ENCODE peak calls at places on chromosomes 3 and 15, in seven cellular contexts. V, N, S, X, E, T and H are unnamed samples.

GRCh38 chr3:39960515-39961403 is 151.3 kb downstream of the MYRIP start:
- DNase-seq in T (no peak), S (no peak), N (no peak), E (no peak), X (no peak), V (no peak), H (no peak)

GRCh38 chr15:57387644-57388076 is 11.4 kb downstream of the CGNL1 start:
- DNase-seq in N (no peak), S (no peak), X (no peak), T (no peak), E (no peak), V (no peak), H (no peak)

GRCh38 chr15:31374489-31374888 is 47.9 kb downstream of the KLF13 start:
- DNase-seq in V (no peak), T (no peak), E (no peak), X (no peak), S (no peak), N (no peak), H (no peak)

GRCh38 chr3:122021811-122022401 is at the start of gene ILDR1:
- DNase-seq in S (no peak), E (no peak), V (no peak), T (no peak), X (no peak), N (no peak), H (no peak)

GRCh38 chr15:36911322-36911944 is 188.9 kb downstream of the MEIS2 start:
- DNase-seq in S (no peak), E (no peak), T (no peak), V (peak), X (no peak), N (no peak), H (no peak)

GRCh38 chr15:96125681-96126080 is 204.8 kb upstream of the NR2F2 start:
- DNase-seq in S (no peak), V (no peak), N (no peak), T (no peak), X (no peak), E (no peak), H (no peak)

GRCh38 chr15:60651734-60652141 is 172.8 kb upstream of the ICE2 start:
- DNase-seq in X (no peak), E (no peak), V (no peak), N (no peak), T (no peak), S (no peak), H (no peak)

GRCh38 chr3:197007296-197007940 is 22.2 kb downstream of the MELTF start:
- DNase-seq in N (no peak), S (no peak), V (no peak), X (no peak), E (no peak), T (no peak), H (no peak)

GRCh38 chr3:132721479-132722164 is 587 bp downstream of the NPHP3 start:
- DNase-seq in V (peak), T (no peak), E (no peak), X (no peak), S (peak), N (peak), H (peak)

GRCh38 chr3:11235385-11235784 is 36.8 kb upstream of the ATG7 start:
- DNase-seq in X (no peak), V (no peak), S (no peak), T (no peak), N (no peak), E (no peak), H (no peak)

GRCh38 chr3:149258298-149258697 is 36.7 kb upstream of the CP start:
- DNase-seq in S (no peak), N (no peak), X (no peak), E (no peak), V (no peak), T (no peak), H (no peak)

GRCh38 chr15:52306270-52306669 is 10.7 kb upstream of the MYO5C start:
- DNase-seq in X (no peak), S (no peak), N (no peak), V (peak), E (no peak), T (no peak), H (no peak)

GRCh38 chr15:49046113-49046883 is at the start of gene SECISBP2L:
- DNase-seq in X (peak), N (peak), V (peak), E (peak), T (peak), S (peak), H (peak)

GRCh38 chr15:65791335-65792129 is 561 bp downstream of the DENND4A start:
- DNase-seq in T (peak), N (peak), X (peak), V (no peak), S (peak), E (peak), H (no peak)

GRCh38 chr3:47780727-47781325 is 867 bp downstream of the SMARCC1 start:
- DNase-seq in S (no peak), T (no peak), E (no peak), X (no peak), N (no peak), V (peak), H (peak)

GRCh38 chr15:77107531-77108355 is 36.8 kb upstream of the TSPAN3 start:
- DNase-seq in X (peak), N (no peak), T (peak), S (peak), V (peak), E (peak), H (peak)

GRCh38 chr3:58175429-58176184 is 35.2 kb downstream of the DNASE1L3 start:
- DNase-seq in V (no peak), T (no peak), N (no peak), E (no peak), S (no peak), X (no peak), H (no peak)

GRCh38 chr15:40982855-40983254 is 29.6 kb downstream of the CHAC1 start:
- DNase-seq in X (no peak), E (no peak), N (no peak), T (no peak), V (peak), S (no peak), H (no peak)

GRCh38 chr3:191330309-191330712 is at the start of gene UTS2B:
- DNase-seq in T (peak), X (no peak), V (peak), E (no peak), N (no peak), S (peak), H (no peak)

GRCh38 chr3:188956839-188957489 is 214.8 kb upstream of the TPRG1 start:
- DNase-seq in V (peak), S (peak), X (no peak), E (peak), N (no peak), T (peak), H (peak)

GRCh38 chr3:13347390-13347966 is 72.6 kb downstream of the NUP210 start:
- DNase-seq in S (no peak), X (no peak), V (peak), T (no peak), N (no peak), E (no peak), H (no peak)

GRCh38 chr15:40925863-40926658 is 3.1 kb upstream of the DLL4 start:
- DNase-seq in S (no peak), N (no peak), E (no peak), V (no peak), X (no peak), T (no peak), H (no peak)

GRCh38 chr3:116767726-116768125 is 58.1 kb downstream of the TUSC7 start:
- DNase-seq in X (no peak), T (no peak), E (no peak), V (no peak), N (no peak), S (no peak), H (no peak)

GRCh38 chr3:49131576-49131975 is 1.3 kb downstream of the LAMB2 start:
- DNase-seq in V (no peak), E (no peak), T (no peak), N (no peak), X (no peak), S (no peak), H (no peak)

GRCh38 chr3:141000027-141000663 is 51.0 kb upstream of the SPSB4 start:
- DNase-seq in N (no peak), E (no peak), V (peak), X (peak), S (peak), T (peak), H (peak)

GRCh38 chr3:55859305-55859704 is 372.2 kb upstream of the WNT5A start:
- DNase-seq in V (no peak), S (no peak), E (no peak), T (no peak), N (no peak), X (no peak), H (no peak)

GRCh38 chr3:171900396-171900795 is 57.2 kb downstream of the TMEM212 start:
- DNase-seq in T (no peak), X (no peak), N (no peak), E (no peak), V (no peak), S (no peak), H (no peak)

GRCh38 chr3:52064561-52064960 is 8.2 kb upstream of the DUSP7 start:
- DNase-seq in T (no peak), S (no peak), N (no peak), X (no peak), V (no peak), E (no peak), H (no peak)

GRCh38 chr3:53703630-53704362 is 142.4 kb downstream of the CHDH start:
- DNase-seq in N (no peak), X (no peak), S (no peak), T (no peak), E (no peak), V (no peak), H (no peak)

GRCh38 chr3:145815707-145816413 is 345.1 kb downstream of the PLOD2 start:
- DNase-seq in E (no peak), V (no peak), S (no peak), X (no peak), T (no peak), N (no peak), H (no peak)

GRCh38 chr15:85730001-85730820 is 64.5 kb downstream of the KLHL25 start:
- DNase-seq in T (peak), S (peak), E (no peak), X (peak), N (no peak), V (peak), H (peak)

GRCh38 chr15:31080618-31081017 is 20.9 kb downstream of the TRPM1 start:
- DNase-seq in V (peak), S (no peak), X (no peak), E (no peak), T (peak), N (no peak), H (no peak)

GRCh38 chr3:159929181-159929893 is 59.3 kb upstream of the IL12A start:
- DNase-seq in V (peak), S (no peak), T (no peak), N (no peak), E (no peak), X (no peak), H (peak)

GRCh38 chr3:88618121-88618645 is 468.4 kb downstream of the C3orf38 start:
- DNase-seq in T (no peak), V (no peak), X (no peak), E (no peak), S (no peak), N (no peak), H (no peak)

GRCh38 chr3:24181256-24181655 is 236.2 kb downstream of the NR1D2 start:
- DNase-seq in S (no peak), E (no peak), T (no peak), X (no peak), V (no peak), N (no peak), H (no peak)